ENCODE peak calls at places on chromosomes 3 and 15, in nine cellular contexts. R is Peyer's patch; H is brain microvascular endothelial cell; A is stomach; P is psoas muscle; E is fibroblast of lung; S is mammary epithelial cell; G is CD8-positive, alpha-beta T cell; W is astrocyte. Q is an unnamed sample. For H3K36me3, the result is how much of the 10 kb centered on the place peaks cover.

GRCh38 chr15:77901921-77902750 is 175.4 kb downstream of the TBC1D2B start:
- DNase-seq in R (peak), H (no peak), A (no peak), P (no peak), E (no peak), S (no peak), G (no peak), W (no peak), Q (no peak)

GRCh38 chr15:55564347-55565145 is 23.6 kb downstream of the PYGO1 start:
- DNase-seq in R (no peak), H (no peak), A (no peak), P (no peak), E (no peak), S (no peak), G (no peak), W (peak), Q (no peak)

GRCh38 chr15:73210630-73211029 is 158.1 kb downstream of the HCN4 start:
- DNase-seq in R (no peak), H (no peak), A (no peak), P (no peak), E (no peak), S (no peak), G (no peak), W (no peak), Q (no peak)

GRCh38 chr3:21839592-21839991 is 88.6 kb upstream of the ZNF385D start:
- DNase-seq in R (no peak), H (peak), A (no peak), P (no peak), E (peak), S (peak), G (no peak), W (peak), Q (peak)

GRCh38 chr3:32257042-32257441 is 18.6 kb downstream of the CMTM8 start:
- DNase-seq in R (no peak), H (peak), A (no peak), P (no peak), E (no peak), S (no peak), G (no peak), W (no peak), Q (no peak)

GRCh38 chr3:64178419-64178818 is 46.8 kb downstream of the PRICKLE2 start:
- DNase-seq in R (no peak), H (no peak), A (no peak), P (no peak), E (no peak), S (no peak), G (no peak), W (no peak), Q (no peak)

GRCh38 chr3:52763466-52763865 is 7.3 kb downstream of the NEK4 start:
- DNase-seq in R (no peak), H (no peak), A (no peak), P (no peak), E (peak), S (no peak), G (no peak), W (no peak), Q (no peak)

GRCh38 chr15:87623832-87624231 is 632.7 kb downstream of the NTRK3 start:
- DNase-seq in R (no peak), H (no peak), A (no peak), P (no peak), E (no peak), S (no peak), G (no peak), W (no peak), Q (no peak)

GRCh38 chr3:139062915-139063314 is 18.2 kb upstream of the PRR23C start:
- DNase-seq in R (no peak), H (no peak), A (no peak), P (no peak), E (peak), S (no peak), G (no peak), W (no peak), Q (no peak)

GRCh38 chr15:92899910-92900711 is at the start of gene CHD2:
- DNase-seq in R (peak), H (peak), A (peak), P (peak), E (peak), S (peak), G (peak), W (peak), Q (no peak)

GRCh38 chr3:12818773-12819172 is 22.3 kb downstream of the CAND2 start:
- DNase-seq in R (no peak), H (no peak), A (no peak), P (no peak), E (no peak), S (no peak), G (no peak), W (no peak), Q (no peak)

GRCh38 chr3:36991923-36992805 is 767 bp downstream of the EPM2AIP1 start:
- DNase-seq in R (no peak), H (peak), A (no peak), P (no peak), E (peak), S (peak), G (no peak), W (peak), Q (peak)

GRCh38 chr3:190533511-190534282 is 19.8 kb downstream of the IL1RAP start:
- DNase-seq in R (no peak), H (peak), A (no peak), P (peak), E (peak), S (peak), G (no peak), W (peak), Q (peak)

GRCh38 chr3:187318819-187319616 is 27.5 kb upstream of the MASP1 start:
- DNase-seq in R (no peak), H (peak), A (peak), P (no peak), E (peak), S (peak), G (peak), W (peak), Q (peak)

GRCh38 chr3:187315872-187316271 is 24.3 kb upstream of the MASP1 start:
- DNase-seq in R (no peak), H (no peak), A (no peak), P (no peak), E (no peak), S (peak), G (no peak), W (no peak), Q (no peak)

GRCh38 chr3:187314176-187314575 is 22.6 kb upstream of the MASP1 start:
- DNase-seq in R (no peak), H (no peak), A (no peak), P (no peak), E (no peak), S (no peak), G (no peak), W (no peak), Q (no peak)

GRCh38 chr3:187321766-187322165 is 30.2 kb upstream of the MASP1 start:
- DNase-seq in R (no peak), H (no peak), A (no peak), P (no peak), E (no peak), S (no peak), G (no peak), W (no peak), Q (no peak)

GRCh38 chr3:187319699-187320302 is 28.3 kb upstream of the MASP1 start:
- DNase-seq in R (no peak), H (peak), A (peak), P (peak), E (peak), S (peak), G (peak), W (peak), Q (peak)
- H3K4me3 ChIP-seq in R (no peak), H (no peak), A (no peak), P (no peak), E (no peak), S (no peak), G (no peak), W (no peak), Q (no peak)

DNA sequence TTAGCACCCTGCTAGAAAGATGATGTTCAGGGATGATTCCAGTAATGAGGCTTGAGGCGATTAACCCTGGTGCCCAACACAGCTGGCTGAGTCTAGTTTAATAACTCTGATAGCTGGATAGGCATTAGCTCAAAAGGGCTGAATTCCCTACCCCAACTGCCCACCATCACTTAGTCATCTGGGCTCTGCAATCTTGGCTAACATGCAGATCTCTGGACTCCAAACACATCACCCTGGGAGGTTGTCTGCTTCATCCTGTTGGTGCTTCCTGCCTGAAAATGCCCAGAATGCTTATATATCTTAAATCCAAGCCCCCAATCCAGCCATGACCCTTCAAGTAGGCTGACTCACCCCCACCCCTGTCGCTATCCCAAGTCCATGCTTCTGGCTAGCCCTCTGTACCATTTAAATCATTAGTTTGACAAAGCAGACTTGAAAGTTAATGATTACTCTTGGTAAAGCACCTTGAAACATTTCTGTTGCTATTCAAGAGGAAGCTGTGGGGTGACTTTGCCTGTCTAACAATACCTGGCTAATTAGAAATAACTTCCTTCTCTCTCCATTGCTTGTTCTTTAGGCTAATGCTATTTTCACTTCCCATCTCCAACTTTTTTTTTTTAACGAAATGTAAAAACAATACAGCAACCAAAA is 107.0 kb upstream of the RORA start:
- DNase-seq in R (no peak), H (no peak), A (no peak), P (no peak), E (no peak), S (no peak), G (no peak), W (no peak), Q (no peak)
- H3K36me3 ChIP-seq in R (under half), H (under half), A (under half), P (under half), E (under half), S (under half), G (under half), W (under half), Q (under half)

DNA sequence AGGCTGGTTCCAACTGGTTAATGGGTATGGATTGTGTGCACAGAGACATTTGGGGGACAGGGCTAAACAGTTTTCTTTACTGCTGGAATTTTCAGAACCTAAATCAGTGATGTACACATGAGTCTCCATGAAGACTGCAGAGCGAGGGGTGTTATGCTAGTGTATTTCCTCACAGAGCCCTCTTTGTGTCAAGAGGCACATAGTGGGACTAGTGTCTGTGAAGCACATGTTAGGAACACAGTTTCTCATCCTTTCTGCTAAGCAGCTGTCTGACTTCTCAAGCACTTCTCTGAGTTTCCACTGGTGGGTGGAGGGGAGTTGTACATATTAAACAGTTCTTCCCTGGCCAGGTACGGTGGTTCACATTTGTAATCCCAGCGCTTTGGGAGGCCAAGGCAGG is 9.4 kb upstream of the STARD5 start:
- DNase-seq in R (no peak), H (no peak), A (no peak), P (no peak), E (no peak), S (no peak), G (no peak), W (no peak), Q (no peak)
- H3K4me3 ChIP-seq in R (no peak), H (no peak), A (no peak), P (no peak), E (no peak), S (no peak), G (no peak), W (no peak), Q (no peak)

DNA sequence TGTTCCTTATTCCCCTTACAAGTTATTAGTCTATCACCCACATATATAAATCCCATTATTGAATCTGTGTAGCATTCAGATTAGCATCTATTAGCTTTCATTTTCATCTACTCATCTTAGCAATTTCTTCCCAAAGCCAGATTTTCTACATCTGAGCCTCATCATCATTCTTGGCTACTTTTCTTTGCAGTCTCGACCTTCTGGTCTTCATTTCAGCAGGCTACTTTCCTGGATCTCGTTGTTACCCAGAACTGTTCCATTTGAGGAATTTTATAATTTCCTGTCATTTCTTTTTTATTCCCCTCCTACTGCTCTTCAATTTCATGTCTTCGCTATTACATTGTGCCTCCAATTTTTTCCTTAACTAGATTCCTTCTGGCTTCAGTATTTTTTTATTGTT is 51.9 kb downstream of the SPRED1 start:
- DNase-seq in R (no peak), H (no peak), A (no peak), P (no peak), E (no peak), S (no peak), G (no peak), W (no peak), Q (no peak)
- H3K36me3 ChIP-seq in R (under half), H (under half), A (under half), P (under half), E (under half), S (under half), G (under half), W (under half), Q (under half)

DNA sequence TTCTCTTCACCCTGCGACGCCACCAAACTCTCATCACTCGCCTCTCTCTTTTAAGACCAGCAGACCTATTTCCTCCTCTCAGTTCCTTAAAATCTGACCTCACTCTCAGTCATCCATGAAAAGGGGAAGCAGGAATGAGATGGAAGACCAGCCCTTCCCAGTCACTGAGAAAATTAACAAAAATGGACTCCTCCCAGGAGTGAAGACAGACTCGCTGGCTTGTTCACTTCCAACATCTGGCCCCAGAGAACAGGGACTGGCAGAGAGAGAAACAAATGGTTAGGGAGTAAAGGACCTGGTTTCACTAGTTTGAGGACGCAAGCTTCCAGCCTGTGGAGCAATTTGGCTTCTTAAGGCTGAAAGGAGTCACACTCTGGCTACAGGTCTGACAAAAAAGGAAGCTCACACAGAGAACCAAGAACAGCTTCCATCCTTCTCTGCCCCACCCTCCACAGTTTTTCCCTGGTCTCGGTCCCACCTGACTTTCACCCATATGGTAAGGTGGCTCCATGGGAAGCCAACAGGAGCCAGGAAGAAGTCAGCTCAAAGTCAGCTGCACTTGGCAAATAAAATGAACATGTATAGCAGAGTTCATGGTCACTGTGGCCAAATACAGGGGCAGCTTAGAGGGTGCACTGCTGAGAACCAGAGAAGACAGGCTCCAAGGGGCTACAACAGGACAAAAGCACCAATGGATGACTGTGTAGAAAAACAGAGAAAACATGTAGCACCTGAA is 57.2 kb downstream of the ITGB5 start:
- DNase-seq in R (no peak), H (no peak), A (no peak), P (no peak), E (no peak), S (no peak), G (no peak), W (no peak), Q (no peak)
- H3K4me3 ChIP-seq in R (no peak), H (no peak), A (no peak), P (no peak), E (no peak), S (no peak), G (no peak), W (no peak), Q (no peak)

DNA sequence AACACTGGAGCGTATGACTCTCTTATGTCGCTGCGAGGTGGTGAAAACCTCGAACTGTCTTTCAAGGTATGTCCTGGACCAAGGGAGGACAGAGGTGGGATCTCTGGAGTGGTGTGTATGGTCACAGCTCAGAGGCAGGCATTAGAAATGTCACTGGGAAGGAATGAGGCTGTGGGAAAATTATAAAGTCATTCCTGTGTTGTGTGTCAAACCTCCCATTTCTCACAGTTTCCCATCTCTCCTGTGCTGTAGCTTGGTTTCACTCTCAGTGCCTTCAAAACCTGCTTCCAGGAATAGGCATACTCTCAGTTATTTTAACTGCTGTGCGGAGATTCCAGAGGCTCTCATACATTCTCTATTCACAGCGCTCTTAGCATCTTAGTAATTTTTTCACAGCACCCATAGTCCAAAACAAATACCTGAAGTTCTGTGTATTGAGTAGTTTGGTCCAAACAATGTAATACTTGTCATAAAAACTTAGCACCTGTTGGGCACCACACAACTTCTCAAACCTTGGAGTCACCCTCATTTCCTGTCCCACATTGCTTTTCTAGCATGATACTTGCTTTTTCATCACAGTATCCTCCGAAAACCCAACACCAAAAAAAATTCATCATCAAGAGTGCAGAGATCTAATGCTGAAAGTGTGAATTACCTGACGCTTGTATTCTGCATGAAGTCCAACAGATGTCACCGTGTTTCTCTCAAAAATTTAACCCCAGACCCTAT is 36.9 kb downstream of the GALNT15 start:
- DNase-seq in R (no peak), H (no peak), A (no peak), P (no peak), E (no peak), S (no peak), G (no peak), W (no peak), Q (no peak)
- H3K36me3 ChIP-seq in R (under half), H (under half), A (under half), P (under half), E (under half), S (under half), G (under half), W (under half), Q (under half)

GRCh38 chr3:127914584-127914983 is 448 bp upstream of the KBTBD12 start:
- DNase-seq in R (no peak), H (no peak), A (no peak), P (no peak), E (no peak), S (no peak), G (no peak), W (no peak), Q (no peak)
- H3K4me3 ChIP-seq in R (no peak), H (no peak), A (peak), P (peak), E (peak), S (no peak), G (no peak), W (peak), Q (no peak)